ENCODE peak calls at places on chromosome 2, in six cellular contexts. F is aorta; R is stimulated activated CD4-positive, alpha-beta T cell treated with anti-CD3 and anti-CD28 coated beads, Interleukin-12 subunit alpha, Interleukin-12 subunit beta, amount 100 ng/mL, for 4 hours; E is activated CD8-positive, alpha-beta T cell treated with anti-CD3 and anti-CD28 coated beads, Interleukin-2, amount 10 ng/mL, durations not matched to agents 7 days and 5 days; S is epithelial cell of esophagus; H is stimulated activated CD8-positive, alpha-beta memory T cell treated with anti-CD3 and anti-CD28 coated beads, Interleukin-15, amount 100 ng/mL, for 48 hours. B is an unnamed sample.

GRCh38 chr2:106137944-106138903 is 55.9 kb downstream of the UXS1 start:
- DNase-seq in F (no peak), S (no peak), H (no peak), R (no peak), E (peak; percentile 33), B (no peak)

GRCh38 chr2:28419705-28420270 is 27.1 kb downstream of the FOSL2 start:
- DNase-seq in S (no peak), E (no peak), F (peak; percentile 59), H (no peak), R (no peak), B (no peak)

GRCh38 chr2:24048662-24049484 is 668 bp upstream of the FKBP1B start:
- DNase-seq in R (no peak), F (no peak), S (no peak), E (peak; percentile 28), H (no peak), B (no peak)

GRCh38 chr2:167264380-167264779 is 376.1 kb downstream of the XIRP2 start:
- DNase-seq in S (peak; percentile 42), F (no peak), H (no peak), E (no peak), R (no peak), B (peak; percentile 3)

GRCh38 chr2:186716899-186717811 is 23.3 kb downstream of the FAM171B start:
- DNase-seq in H (no peak), E (no peak), S (no peak), F (no peak), R (no peak), B (no peak)

GRCh38 chr2:108458082-108458481 is 9.1 kb downstream of the GCC2 start:
- DNase-seq in F (no peak), S (no peak), R (no peak), H (no peak), E (no peak), B (no peak)

GRCh38 chr2:190534310-190535118 is at the start of gene NEMP2:
- DNase-seq in H (peak; percentile 86), R (peak; percentile 75), S (peak; percentile 61), E (peak; percentile 86), F (peak; percentile 92), B (peak; percentile 77)

GRCh38 chr2:218291318-218291933 is 877 bp downstream of the TMBIM1 start:
- DNase-seq in R (no peak), H (no peak), S (no peak), F (no peak), E (no peak), B (no peak)

GRCh38 chr2:127046579-127046978 is 60.4 kb downstream of the BIN1 start:
- DNase-seq in F (no peak), R (no peak), E (no peak), H (no peak), S (no peak), B (no peak)

GRCh38 chr2:239684271-239684670 is 283.5 kb upstream of the HDAC4 start:
- DNase-seq in S (no peak), F (no peak), E (no peak), H (no peak), R (no peak), B (no peak)

GRCh38 chr2:141381946-141382345 is 748.9 kb downstream of the LRP1B start:
- DNase-seq in F (no peak), S (no peak), E (no peak), H (no peak), R (no peak), B (no peak)

GRCh38 chr2:176637497-176638166 is 368.4 kb downstream of the MTX2 start:
- DNase-seq in F (peak; percentile 92), E (no peak), S (peak; percentile 21), R (peak; percentile 11), H (no peak), B (no peak)

GRCh38 chr2:164725542-164725941 is 104.3 kb upstream of the GRB14 start:
- DNase-seq in E (no peak), S (no peak), R (no peak), H (no peak), F (no peak), B (no peak)

GRCh38 chr2:25831744-25832449 is 46.4 kb downstream of the ASXL2 start:
- DNase-seq in H (no peak), S (no peak), E (peak; percentile 50), F (no peak), R (no peak), B (no peak)

GRCh38 chr2:84906900-84907714 is 1.7 kb downstream of the TMSB10 start:
- DNase-seq in H (no peak), R (no peak), S (peak; percentile 89), E (peak; percentile 78), F (peak; percentile 83), B (peak; percentile 57)

B was measured in HepG2.